ENCODE peak calls at places on chromosome 19, in four cellular contexts. J is CD8-positive, alpha-beta T cell; V is K562; F is keratinocyte. O is an unnamed sample.

GRCh38 chr19:3617463-3617862 is 9.1 kb downstream of the CACTIN start:
- DNase-seq in F (no peak), J (peak), V (no peak), O (no peak)

GRCh38 chr19:50794074-50794777 is 4.0 kb downstream of the ACP4 start:
- DNase-seq in V (peak), J (no peak), F (no peak), O (peak)

GRCh38 chr19:1658446-1659433 is 6.3 kb upstream of the TCF3 start:
- DNase-seq in V (no peak), J (no peak), F (no peak), O (no peak)

GRCh38 chr19:41939861-41940442 is 11.7 kb upstream of the ERFL start:
- DNase-seq in J (peak), V (peak), F (no peak), O (peak)

GRCh38 chr19:55640043-55640576 is 692 bp upstream of the ZNF580 start:
- DNase-seq in F (no peak), V (peak), J (peak), O (no peak)

GRCh38 chr19:55080915-55081772 is 5.5 kb downstream of the EPS8L1 start:
- DNase-seq in V (peak), J (peak), F (no peak), O (peak)

GRCh38 chr19:46981296-46981695 is 38.3 kb upstream of the NPAS1 start:
- DNase-seq in F (no peak), J (no peak), V (no peak), O (no peak)

GRCh38 chr19:38685666-38686529 is 38.4 kb downstream of the ACTN4 start:
- DNase-seq in V (peak), F (no peak), J (no peak), O (peak)

GRCh38 chr19:275958-276646 is 15.1 kb downstream of the PLPP2 start:
- DNase-seq in J (no peak), V (no peak), F (no peak), O (no peak)

GRCh38 chr19:8682931-8683330 is 15.7 kb downstream of the ACTL9 start:
- DNase-seq in J (no peak), F (no peak), V (no peak), O (no peak)

GRCh38 chr19:8680676-8681344 is 17.8 kb downstream of the ACTL9 start:
- DNase-seq in J (no peak), F (no peak), V (no peak), O (no peak)

GRCh38 chr19:8684001-8684902 is 14.3 kb downstream of the ACTL9 start:
- DNase-seq in F (no peak), J (no peak), V (no peak), O (no peak)

GRCh38 chr19:8682472-8682871 is 16.1 kb downstream of the ACTL9 start:
- DNase-seq in F (no peak), V (no peak), J (no peak), O (no peak)

GRCh38 chr19:8681345-8682021 is 17.1 kb downstream of the ACTL9 start:
- DNase-seq in J (no peak), V (no peak), F (no peak), O (no peak)
- TF ChIP-seq CTCF in J (no peak), V (no peak), F (no peak), O (no peak)

DNA sequence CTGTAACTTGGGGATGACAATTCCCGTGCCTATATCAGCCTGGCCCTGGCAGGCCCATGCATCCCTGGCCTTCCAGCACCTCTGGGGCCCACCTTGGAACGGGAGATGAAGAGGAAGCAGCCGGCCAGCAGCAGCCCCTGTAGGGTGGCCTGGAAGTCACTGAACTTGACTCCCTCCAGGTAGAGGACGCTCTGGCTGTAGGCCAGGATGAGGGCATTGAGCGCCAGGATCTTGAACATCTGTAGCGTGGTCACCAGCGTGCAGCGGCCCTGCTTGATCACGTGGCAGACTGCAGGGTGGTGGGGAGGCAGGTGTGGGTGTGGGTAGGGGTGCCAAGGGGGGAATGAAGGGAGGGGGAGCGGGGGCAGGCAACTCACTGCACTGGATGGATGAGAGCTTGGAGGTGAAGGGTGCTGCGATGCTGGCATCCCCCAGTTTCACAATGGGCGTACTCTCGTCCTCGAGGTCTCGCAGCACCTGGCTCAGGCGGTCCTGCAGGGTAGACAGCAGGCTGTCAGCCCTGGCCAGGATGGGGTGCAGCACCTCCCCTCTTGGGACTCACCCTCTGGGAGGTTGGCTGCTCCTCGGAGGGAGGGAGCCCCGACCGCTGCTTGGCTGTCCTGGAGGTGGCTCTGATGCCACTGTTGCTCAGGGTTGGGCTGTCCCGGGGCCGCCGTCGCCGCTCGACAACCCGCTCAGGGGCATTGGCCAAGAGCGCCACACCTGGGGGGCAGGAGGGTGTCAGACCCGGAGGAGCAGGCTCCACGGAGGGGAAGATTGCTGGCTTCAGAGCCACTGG is 3.8 kb upstream of the GMIP start:
- DNase-seq in F (no peak), J (no peak), V (no peak), O (no peak)
- TF ChIP-seq CTCF in F (no peak), J (no peak), V (no peak), O (no peak)

DNA sequence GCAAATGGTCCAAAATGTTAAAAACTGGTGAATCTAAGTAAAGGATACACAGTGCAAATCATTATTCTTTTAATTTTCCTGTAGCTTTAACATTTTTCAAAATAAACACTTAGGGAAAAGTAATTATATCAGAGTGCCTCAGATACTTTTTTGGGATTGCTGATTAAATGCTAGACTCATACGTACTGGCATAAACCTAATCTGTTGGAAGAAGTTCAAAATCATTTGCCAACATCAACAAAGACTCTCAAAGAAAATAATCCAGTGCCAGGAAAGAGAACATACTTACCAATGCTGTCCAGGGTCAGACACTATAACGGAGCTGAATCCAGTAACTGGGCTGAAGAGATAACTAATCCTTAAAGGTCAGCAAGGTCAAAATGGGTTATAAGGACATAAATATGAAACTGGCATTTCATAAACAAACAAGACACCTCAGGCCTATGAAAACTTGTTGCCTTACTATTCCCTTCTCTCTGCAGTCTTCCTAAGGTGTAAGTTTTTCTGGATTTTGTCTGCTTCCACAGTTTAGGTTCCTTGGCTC is 3.3 kb upstream of the ZNF420 start:
- DNase-seq in V (no peak), F (no peak), J (no peak), O (no peak)
- TF ChIP-seq CTCF in V (no peak), F (no peak), J (no peak), O (no peak)

DNA sequence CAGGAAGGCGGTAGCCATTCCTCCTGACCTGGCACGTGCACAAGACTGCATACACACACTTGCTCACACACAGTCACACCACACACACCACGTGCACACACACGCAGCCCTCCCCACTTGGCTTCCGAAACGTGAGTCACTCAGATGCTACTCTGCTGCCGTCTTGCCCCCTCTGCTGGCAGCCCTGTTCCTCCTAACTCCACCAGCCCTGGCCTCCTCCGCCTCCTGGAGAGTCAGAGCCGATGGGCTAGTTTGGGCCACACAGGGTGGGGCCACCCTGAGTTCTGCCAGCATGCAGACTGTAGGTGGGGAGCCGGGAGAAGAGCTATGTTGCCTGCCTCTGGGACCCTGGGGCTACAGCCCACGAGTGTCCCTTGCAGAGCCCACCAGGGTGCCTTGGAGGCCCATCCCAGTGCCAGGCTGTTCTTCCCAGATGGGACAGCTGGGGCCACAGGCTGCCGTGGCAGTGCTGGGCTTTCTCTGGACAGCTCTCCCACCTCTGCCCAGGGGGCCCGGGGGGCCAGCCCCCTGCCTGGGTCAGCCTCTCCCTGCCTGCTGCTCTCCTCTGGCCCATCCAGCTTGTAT is 12.1 kb downstream of the PIN1 start:
- DNase-seq in F (peak), V (peak), J (peak), O (peak)
- TF ChIP-seq CTCF in F (peak), V (peak), J (peak), O (peak)

GRCh38 chr19:7916137-7916907 is 1.7 kb downstream of the TGFBR3L start:
- DNase-seq in V (no peak), F (no peak), J (peak), O (peak)
- TF ChIP-seq CTCF in V (no peak), F (no peak), J (no peak), O (peak)